ENCODE peak calls at places on chromosomes 12 and 14, in seven cellular contexts. V, T, L, M, B, D and Z are unnamed samples.

GRCh38 chr12:102051431-102051965 is 10.3 kb downstream of the WASHC3 start:
- DNase-seq in V (no peak), T (no peak), L (no peak), M (no peak), B (no peak), D (no peak), Z (no peak)

GRCh38 chr12:27821259-27821973 is 41.4 kb upstream of the MANSC4 start:
- DNase-seq in V (peak; percentile 70), T (peak; percentile 73), L (no peak), M (peak; percentile 13), B (peak; percentile 92), D (peak; percentile 86), Z (no peak)

GRCh38 chr14:68146812-68147211 is 327.2 kb downstream of the RAD51B start:
- DNase-seq in V (peak; percentile 35), T (no peak), L (no peak), M (no peak), B (peak; percentile 97), D (peak; percentile 96), Z (no peak)

GRCh38 chr12:106040521-106040920 is 98.2 kb downstream of the NUAK1 start:
- DNase-seq in V (no peak), T (no peak), L (no peak), M (no peak), B (no peak), D (no peak), Z (no peak)

GRCh38 chr12:70106347-70106746 is 136.9 kb upstream of the CNOT2 start:
- DNase-seq in V (no peak), T (no peak), L (no peak), M (no peak), B (no peak), D (no peak), Z (no peak)

GRCh38 chr12:2179058-2179457 is 126.3 kb downstream of the CACNA1C start:
- DNase-seq in V (no peak), T (no peak), L (no peak), M (no peak), B (no peak), D (no peak), Z (no peak)

GRCh38 chr14:97603201-97603600 is 806.0 kb downstream of the VRK1 start:
- DNase-seq in V (no peak), T (no peak), L (no peak), M (peak; percentile 13), B (no peak), D (no peak), Z (no peak)

GRCh38 chr14:75278422-75279152 is at the start of gene FOS:
- DNase-seq in V (peak; percentile 92), T (peak; percentile 91), L (peak; percentile 95), M (peak; percentile 91), B (peak; percentile 96), D (peak; percentile 98), Z (peak; percentile 97)

GRCh38 chr12:76628745-76629144 is 69.2 kb upstream of the OSBPL8 start:
- DNase-seq in V (no peak), T (no peak), L (no peak), M (no peak), B (no peak), D (peak; percentile 63), Z (no peak)

GRCh38 chr12:53543539-53543938 is 36.3 kb upstream of the NPFF start:
- DNase-seq in V (peak; percentile 40), T (peak; percentile 47), L (peak; percentile 76), M (peak; percentile 33), B (peak; percentile 86), D (peak; percentile 85), Z (no peak)

GRCh38 chr14:94971750-94972149 is 185.6 kb downstream of the DICER1 start:
- DNase-seq in V (no peak), T (no peak), L (peak; percentile 80), M (no peak), B (peak; percentile 38), D (peak; percentile 8), Z (no peak)

GRCh38 chr12:74066476-74066875 is 471.2 kb upstream of the ATXN7L3B start:
- DNase-seq in V (no peak), T (no peak), L (no peak), M (no peak), B (no peak), D (no peak), Z (no peak)

GRCh38 chr12:117805865-117806264 is 162.9 kb downstream of the KSR2 start:
- DNase-seq in V (no peak), T (no peak), L (no peak), M (no peak), B (no peak), D (no peak), Z (no peak)

GRCh38 chr14:105313381-105314286 is 914 bp upstream of the PACS2 start:
- DNase-seq in V (peak; percentile 29), T (peak; percentile 50), L (peak; percentile 73), M (no peak), B (peak; percentile 32), D (no peak), Z (peak; percentile 77)

GRCh38 chr12:76588881-76589565 is 29.5 kb upstream of the OSBPL8 start:
- DNase-seq in V (no peak), T (no peak), L (no peak), M (no peak), B (peak; percentile 88), D (peak; percentile 88), Z (no peak)

GRCh38 chr14:59407246-59407615 is 57.9 kb downstream of the GPR135 start:
- DNase-seq in V (no peak), T (no peak), L (no peak), M (no peak), B (peak; percentile 90), D (peak; percentile 98), Z (no peak)

GRCh38 chr14:23539209-23539866 is 12.2 kb downstream of the ZFHX2 start:
- DNase-seq in V (peak; percentile 49), T (peak; percentile 34), L (no peak), M (no peak), B (peak; percentile 69), D (peak; percentile 49), Z (no peak)

GRCh38 chr14:52018252-52018651 is 28.9 kb downstream of the RTRAF start:
- DNase-seq in V (peak; percentile 51), T (no peak), L (no peak), M (no peak), B (peak; percentile 84), D (no peak), Z (no peak)

GRCh38 chr14:60561845-60562746 is 53.1 kb downstream of the SIX6 start:
- DNase-seq in V (peak; percentile 56), T (peak; percentile 52), L (no peak), M (no peak), B (peak; percentile 91), D (peak; percentile 79), Z (peak; percentile 73)

GRCh38 chr14:89773151-89773550 is 181.4 kb downstream of the EFCAB11 start:
- DNase-seq in V (no peak), T (peak; percentile 69), L (no peak), M (no peak), B (no peak), D (no peak), Z (no peak)

GRCh38 chr14:95993768-95994592 is 45.2 kb upstream of the C14orf132 start:
- DNase-seq in V (peak; percentile 29), T (peak; percentile 49), L (no peak), M (peak; percentile 26), B (peak; percentile 86), D (peak; percentile 65), Z (no peak)

GRCh38 chr12:94405378-94406116 is 54.1 kb downstream of the CEP83 start:
- DNase-seq in V (no peak), T (peak; percentile 22), L (no peak), M (no peak), B (peak; percentile 17), D (no peak), Z (no peak)